ENCODE peak calls at places on chromosomes 6 and 20, in nine cellular contexts. One of them, this sample, is unnamed.

GRCh38 chr6:3512832-3513231 is 56.0 kb upstream of the SLC22A23 start:
- DNase-seq in ureter: no peak
- DNase-seq in tibial nerve: no peak
- DNase-seq in GM23248: no peak
- DNase-seq in stimulated activated CD8-positive, alpha-beta memory T cell treated with anti-CD3 and anti-CD28 coated beads, Interleukin-2, amount 100 ng/mL, for 1 hour: no peak
- DNase-seq in OCI-LY7: no peak
- DNase-seq in transverse colon: no peak
- DNase-seq in EH: no peak
- DNase-seq in LoVo: no peak
- DNase-seq in this sample: no peak

GRCh38 chr6:14390805-14391204 is 273.2 kb downstream of the CD83 start:
- DNase-seq in tibial nerve: no peak
- DNase-seq in EH: no peak
- DNase-seq in stimulated activated CD8-positive, alpha-beta memory T cell treated with anti-CD3 and anti-CD28 coated beads, Interleukin-2, amount 100 ng/mL, for 1 hour: no peak
- DNase-seq in GM23248: no peak
- DNase-seq in ureter: no peak
- DNase-seq in OCI-LY7: no peak
- DNase-seq in LoVo: no peak
- DNase-seq in transverse colon: no peak
- DNase-seq in this sample: no peak

GRCh38 chr6:110256366-110256765 is 76.1 kb downstream of the CDC40 start:
- DNase-seq in LoVo: no peak
- DNase-seq in tibial nerve: no peak
- DNase-seq in ureter: no peak
- DNase-seq in OCI-LY7: no peak
- DNase-seq in transverse colon: no peak
- DNase-seq in EH: no peak
- DNase-seq in stimulated activated CD8-positive, alpha-beta memory T cell treated with anti-CD3 and anti-CD28 coated beads, Interleukin-2, amount 100 ng/mL, for 1 hour: no peak
- DNase-seq in GM23248: no peak
- DNase-seq in this sample: no peak

GRCh38 chr6:132190097-132190814 is 211.0 kb downstream of the MOXD1 start:
- DNase-seq in GM23248: peak; percentile 46
- DNase-seq in stimulated activated CD8-positive, alpha-beta memory T cell treated with anti-CD3 and anti-CD28 coated beads, Interleukin-2, amount 100 ng/mL, for 1 hour: no peak
- DNase-seq in OCI-LY7: no peak
- DNase-seq in transverse colon: no peak
- DNase-seq in LoVo: no peak
- DNase-seq in tibial nerve: no peak
- DNase-seq in EH: peak; percentile 89
- DNase-seq in ureter: no peak
- DNase-seq in this sample: no peak

GRCh38 chr6:37500294-37500608 is 558 bp upstream of the CCDC167 start:
- DNase-seq in stimulated activated CD8-positive, alpha-beta memory T cell treated with anti-CD3 and anti-CD28 coated beads, Interleukin-2, amount 100 ng/mL, for 1 hour: no peak
- DNase-seq in OCI-LY7: no peak
- DNase-seq in GM23248: no peak
- DNase-seq in transverse colon: no peak
- DNase-seq in LoVo: no peak
- DNase-seq in tibial nerve: no peak
- DNase-seq in ureter: no peak
- DNase-seq in EH: no peak
- DNase-seq in this sample: no peak

GRCh38 chr20:22716824-22717351 is 132.5 kb upstream of the FOXA2 start:
- DNase-seq in GM23248: no peak
- DNase-seq in tibial nerve: no peak
- DNase-seq in LoVo: peak; percentile 46
- DNase-seq in EH: no peak
- DNase-seq in stimulated activated CD8-positive, alpha-beta memory T cell treated with anti-CD3 and anti-CD28 coated beads, Interleukin-2, amount 100 ng/mL, for 1 hour: no peak
- DNase-seq in transverse colon: no peak
- DNase-seq in OCI-LY7: no peak
- DNase-seq in ureter: no peak
- DNase-seq in this sample: no peak

GRCh38 chr6:31582230-31582601 is at the start of gene LTB:
- DNase-seq in ureter: no peak
- DNase-seq in tibial nerve: no peak
- DNase-seq in OCI-LY7: peak; percentile 87
- DNase-seq in GM23248: no peak
- DNase-seq in LoVo: no peak
- DNase-seq in transverse colon: peak; percentile 41
- DNase-seq in stimulated activated CD8-positive, alpha-beta memory T cell treated with anti-CD3 and anti-CD28 coated beads, Interleukin-2, amount 100 ng/mL, for 1 hour: no peak
- DNase-seq in EH: no peak
- DNase-seq in this sample: no peak

GRCh38 chr6:3457710-3458605 is 1.1 kb upstream of the SLC22A23 start:
- DNase-seq in tibial nerve: no peak
- DNase-seq in stimulated activated CD8-positive, alpha-beta memory T cell treated with anti-CD3 and anti-CD28 coated beads, Interleukin-2, amount 100 ng/mL, for 1 hour: no peak
- DNase-seq in ureter: no peak
- DNase-seq in LoVo: peak; percentile 29
- DNase-seq in GM23248: peak; percentile 27
- DNase-seq in EH: peak; percentile 7
- DNase-seq in OCI-LY7: no peak
- DNase-seq in transverse colon: peak; percentile 71
- DNase-seq in this sample: peak; percentile 45

GRCh38 chr6:4397307-4397706 is 261.9 kb upstream of the ECI2 start:
- DNase-seq in OCI-LY7: no peak
- DNase-seq in ureter: no peak
- DNase-seq in LoVo: no peak
- DNase-seq in GM23248: no peak
- DNase-seq in tibial nerve: no peak
- DNase-seq in EH: no peak
- DNase-seq in stimulated activated CD8-positive, alpha-beta memory T cell treated with anti-CD3 and anti-CD28 coated beads, Interleukin-2, amount 100 ng/mL, for 1 hour: no peak
- DNase-seq in transverse colon: no peak
- DNase-seq in this sample: no peak

GRCh38 chr6:108587258-108588059 is 26.7 kb downstream of the FOXO3 start:
- DNase-seq in transverse colon: no peak
- DNase-seq in LoVo: no peak
- DNase-seq in EH: peak; percentile 92
- DNase-seq in stimulated activated CD8-positive, alpha-beta memory T cell treated with anti-CD3 and anti-CD28 coated beads, Interleukin-2, amount 100 ng/mL, for 1 hour: no peak
- DNase-seq in GM23248: peak; percentile 70
- DNase-seq in tibial nerve: no peak
- DNase-seq in ureter: no peak
- DNase-seq in OCI-LY7: no peak
- DNase-seq in this sample: no peak

GRCh38 chr6:100763617-100764016 is 117.5 kb downstream of the ASCC3 start:
- DNase-seq in GM23248: no peak
- DNase-seq in transverse colon: no peak
- DNase-seq in EH: no peak
- DNase-seq in ureter: no peak
- DNase-seq in tibial nerve: no peak
- DNase-seq in stimulated activated CD8-positive, alpha-beta memory T cell treated with anti-CD3 and anti-CD28 coated beads, Interleukin-2, amount 100 ng/mL, for 1 hour: no peak
- DNase-seq in OCI-LY7: no peak
- DNase-seq in LoVo: no peak
- DNase-seq in this sample: no peak

GRCh38 chr20:53736122-53736756 is 142.6 kb upstream of the ZNF217 start:
- DNase-seq in stimulated activated CD8-positive, alpha-beta memory T cell treated with anti-CD3 and anti-CD28 coated beads, Interleukin-2, amount 100 ng/mL, for 1 hour: no peak
- DNase-seq in OCI-LY7: no peak
- DNase-seq in transverse colon: no peak
- DNase-seq in GM23248: peak; percentile 17
- DNase-seq in EH: peak; percentile 21
- DNase-seq in ureter: no peak
- DNase-seq in tibial nerve: no peak
- DNase-seq in LoVo: no peak
- DNase-seq in this sample: no peak

GRCh38 chr6:119311514-119312142 is 37.9 kb downstream of the MAN1A1 start:
- DNase-seq in LoVo: no peak
- DNase-seq in tibial nerve: no peak
- DNase-seq in GM23248: no peak
- DNase-seq in transverse colon: no peak
- DNase-seq in ureter: no peak
- DNase-seq in stimulated activated CD8-positive, alpha-beta memory T cell treated with anti-CD3 and anti-CD28 coated beads, Interleukin-2, amount 100 ng/mL, for 1 hour: no peak
- DNase-seq in EH: no peak
- DNase-seq in OCI-LY7: no peak
- DNase-seq in this sample: no peak

GRCh38 chr6:55528624-55529023 is 50.4 kb downstream of the HMGCLL1 start:
- DNase-seq in stimulated activated CD8-positive, alpha-beta memory T cell treated with anti-CD3 and anti-CD28 coated beads, Interleukin-2, amount 100 ng/mL, for 1 hour: no peak
- DNase-seq in EH: peak; percentile 27
- DNase-seq in transverse colon: no peak
- DNase-seq in OCI-LY7: peak; percentile 39
- DNase-seq in tibial nerve: no peak
- DNase-seq in ureter: no peak
- DNase-seq in GM23248: peak; percentile 28
- DNase-seq in LoVo: peak; percentile 38
- DNase-seq in this sample: no peak

GRCh38 chr6:36847152-36847551 is 7.9 kb upstream of the CPNE5 start:
- DNase-seq in tibial nerve: no peak
- DNase-seq in transverse colon: no peak
- DNase-seq in OCI-LY7: no peak
- DNase-seq in GM23248: no peak
- DNase-seq in ureter: no peak
- DNase-seq in stimulated activated CD8-positive, alpha-beta memory T cell treated with anti-CD3 and anti-CD28 coated beads, Interleukin-2, amount 100 ng/mL, for 1 hour: no peak
- DNase-seq in EH: no peak
- DNase-seq in LoVo: no peak
- DNase-seq in this sample: no peak

GRCh38 chr6:47106721-47107197 is 64.6 kb upstream of the ADGRF1 start:
- DNase-seq in tibial nerve: no peak
- DNase-seq in GM23248: no peak
- DNase-seq in OCI-LY7: no peak
- DNase-seq in ureter: no peak
- DNase-seq in EH: no peak
- DNase-seq in LoVo: no peak
- DNase-seq in stimulated activated CD8-positive, alpha-beta memory T cell treated with anti-CD3 and anti-CD28 coated beads, Interleukin-2, amount 100 ng/mL, for 1 hour: no peak
- DNase-seq in transverse colon: no peak
- DNase-seq in this sample: no peak

GRCh38 chr20:45407067-45407745 is 883 bp upstream of the DBNDD2 start:
- DNase-seq in LoVo: peak; percentile 21
- DNase-seq in tibial nerve: peak; percentile 26
- DNase-seq in OCI-LY7: no peak
- DNase-seq in transverse colon: peak; percentile 58
- DNase-seq in stimulated activated CD8-positive, alpha-beta memory T cell treated with anti-CD3 and anti-CD28 coated beads, Interleukin-2, amount 100 ng/mL, for 1 hour: no peak
- DNase-seq in GM23248: peak; percentile 74
- DNase-seq in ureter: no peak
- DNase-seq in EH: peak; percentile 58
- DNase-seq in this sample: peak; percentile 51

GRCh38 chr20:35821807-35822242 is 50.0 kb downstream of the PHF20 start:
- DNase-seq in ureter: no peak
- DNase-seq in EH: peak; percentile 94
- DNase-seq in stimulated activated CD8-positive, alpha-beta memory T cell treated with anti-CD3 and anti-CD28 coated beads, Interleukin-2, amount 100 ng/mL, for 1 hour: no peak
- DNase-seq in OCI-LY7: no peak
- DNase-seq in LoVo: peak; percentile 14
- DNase-seq in tibial nerve: no peak
- DNase-seq in GM23248: peak; percentile 80
- DNase-seq in transverse colon: no peak
- DNase-seq in this sample: no peak

GRCh38 chr20:20594171-20594530 is 118.3 kb downstream of the RALGAPA2 start:
- DNase-seq in LoVo: peak; percentile 1
- DNase-seq in transverse colon: no peak
- DNase-seq in EH: peak; percentile 36
- DNase-seq in stimulated activated CD8-positive, alpha-beta memory T cell treated with anti-CD3 and anti-CD28 coated beads, Interleukin-2, amount 100 ng/mL, for 1 hour: no peak
- DNase-seq in ureter: no peak
- DNase-seq in OCI-LY7: peak; percentile 38
- DNase-seq in tibial nerve: peak; percentile 35
- DNase-seq in GM23248: peak; percentile 80
- DNase-seq in this sample: no peak

GRCh38 chr6:33787336-33787953 is 1.5 kb downstream of the LEMD2 start:
- DNase-seq in EH: peak; percentile 78
- DNase-seq in LoVo: no peak
- DNase-seq in stimulated activated CD8-positive, alpha-beta memory T cell treated with anti-CD3 and anti-CD28 coated beads, Interleukin-2, amount 100 ng/mL, for 1 hour: no peak
- DNase-seq in OCI-LY7: no peak
- DNase-seq in tibial nerve: no peak
- DNase-seq in GM23248: peak; percentile 80
- DNase-seq in transverse colon: no peak
- DNase-seq in ureter: no peak
- DNase-seq in this sample: no peak

This sample was measured in mesothelial cell of epicardium.